ENCODE peak calls at places on chromosomes 6 and 20, in ten cellular contexts. One of them, this sample, is unnamed.

GRCh38 chr20:11267131-11267761 is 593.4 kb upstream of the JAG1 start:
- DNase-seq in left ventricle myocardium inferior: peak; percentile 40
- DNase-seq in thoracic aorta: no peak
- DNase-seq in fibroblast of mammary gland: peak; percentile 95
- DNase-seq in tibial nerve: peak; percentile 12
- DNase-seq in NB4: peak; percentile 66
- DNase-seq in endothelial cell: no peak
- DNase-seq in upper lobe of right lung: no peak
- DNase-seq in GM13977: peak; percentile 64
- DNase-seq in choroid plexus epithelial cell: peak; percentile 98
- DNase-seq in this sample: no peak

GRCh38 chr20:50552979-50553378 is 42.8 kb downstream of the PTPN1 start:
- DNase-seq in choroid plexus epithelial cell: no peak
- DNase-seq in GM13977: no peak
- DNase-seq in thoracic aorta: no peak
- DNase-seq in tibial nerve: no peak
- DNase-seq in upper lobe of right lung: no peak
- DNase-seq in NB4: no peak
- DNase-seq in fibroblast of mammary gland: no peak
- DNase-seq in left ventricle myocardium inferior: no peak
- DNase-seq in endothelial cell: no peak
- DNase-seq in this sample: no peak

GRCh38 chr6:66376021-66376420 is 669.0 kb upstream of the EYS start:
- DNase-seq in thoracic aorta: no peak
- DNase-seq in choroid plexus epithelial cell: peak; percentile 28
- DNase-seq in NB4: no peak
- DNase-seq in endothelial cell: no peak
- DNase-seq in fibroblast of mammary gland: peak; percentile 7
- DNase-seq in left ventricle myocardium inferior: no peak
- DNase-seq in tibial nerve: no peak
- DNase-seq in upper lobe of right lung: no peak
- DNase-seq in GM13977: no peak
- DNase-seq in this sample: no peak

GRCh38 chr20:23304616-23305015 is 46.0 kb upstream of the NXT1 start:
- DNase-seq in left ventricle myocardium inferior: no peak
- DNase-seq in upper lobe of right lung: peak; percentile 57
- DNase-seq in thoracic aorta: no peak
- DNase-seq in fibroblast of mammary gland: no peak
- DNase-seq in choroid plexus epithelial cell: no peak
- DNase-seq in NB4: no peak
- DNase-seq in tibial nerve: no peak
- DNase-seq in GM13977: no peak
- DNase-seq in endothelial cell: no peak
- DNase-seq in this sample: no peak

GRCh38 chr6:29722773-29723665 is at the start of gene HLA-F:
- DNase-seq in choroid plexus epithelial cell: peak; percentile 68
- DNase-seq in NB4: no peak
- DNase-seq in endothelial cell: peak; percentile 48
- DNase-seq in left ventricle myocardium inferior: peak; percentile 85
- DNase-seq in fibroblast of mammary gland: peak; percentile 76
- DNase-seq in thoracic aorta: peak; percentile 84
- DNase-seq in tibial nerve: peak; percentile 93
- DNase-seq in upper lobe of right lung: peak; percentile 89
- DNase-seq in GM13977: peak; percentile 90
- DNase-seq in this sample: peak; percentile 85

GRCh38 chr6:8174571-8174970 is 72.2 kb upstream of the EEF1E1 start:
- DNase-seq in choroid plexus epithelial cell: no peak
- DNase-seq in thoracic aorta: no peak
- DNase-seq in left ventricle myocardium inferior: no peak
- DNase-seq in upper lobe of right lung: no peak
- DNase-seq in endothelial cell: no peak
- DNase-seq in fibroblast of mammary gland: no peak
- DNase-seq in NB4: no peak
- DNase-seq in tibial nerve: no peak
- DNase-seq in GM13977: no peak
- DNase-seq in this sample: no peak

GRCh38 chr6:27146706-27147507 is 100.6 kb upstream of the PRSS16 start:
- DNase-seq in tibial nerve: peak; percentile 86
- DNase-seq in thoracic aorta: no peak
- DNase-seq in fibroblast of mammary gland: peak; percentile 100
- DNase-seq in endothelial cell: peak; percentile 70
- DNase-seq in left ventricle myocardium inferior: peak; percentile 59
- DNase-seq in choroid plexus epithelial cell: peak; percentile 100
- DNase-seq in upper lobe of right lung: peak; percentile 86
- DNase-seq in NB4: peak; percentile 100
- DNase-seq in GM13977: peak; percentile 93
- DNase-seq in this sample: peak; percentile 46

GRCh38 chr6:33162471-33162870 is 29.8 kb downstream of the COL11A2 start:
- DNase-seq in GM13977: no peak
- DNase-seq in upper lobe of right lung: no peak
- DNase-seq in NB4: peak; percentile 34
- DNase-seq in tibial nerve: no peak
- DNase-seq in fibroblast of mammary gland: no peak
- DNase-seq in left ventricle myocardium inferior: no peak
- DNase-seq in endothelial cell: no peak
- DNase-seq in thoracic aorta: no peak
- DNase-seq in choroid plexus epithelial cell: no peak
- DNase-seq in this sample: no peak

GRCh38 chr6:144849920-144850319 is 564.8 kb downstream of the UTRN start:
- DNase-seq in fibroblast of mammary gland: no peak
- DNase-seq in endothelial cell: no peak
- DNase-seq in choroid plexus epithelial cell: no peak
- DNase-seq in tibial nerve: no peak
- DNase-seq in thoracic aorta: no peak
- DNase-seq in NB4: no peak
- DNase-seq in GM13977: no peak
- DNase-seq in upper lobe of right lung: no peak
- DNase-seq in left ventricle myocardium inferior: no peak
- DNase-seq in this sample: no peak

GRCh38 chr6:109595998-109596397 is 95.0 kb downstream of the AK9 start:
- DNase-seq in thoracic aorta: no peak
- DNase-seq in choroid plexus epithelial cell: peak; percentile 81
- DNase-seq in NB4: peak; percentile 56
- DNase-seq in left ventricle myocardium inferior: no peak
- DNase-seq in GM13977: peak; percentile 43
- DNase-seq in fibroblast of mammary gland: peak; percentile 60
- DNase-seq in tibial nerve: no peak
- DNase-seq in endothelial cell: peak; percentile 4
- DNase-seq in upper lobe of right lung: no peak
- DNase-seq in this sample: no peak
- TF ChIP-seq CTCF in thoracic aorta: no peak
- TF ChIP-seq CTCF in choroid plexus epithelial cell: peak; percentile 80
- TF ChIP-seq CTCF in NB4: peak; percentile 51
- TF ChIP-seq CTCF in left ventricle myocardium inferior: no peak
- TF ChIP-seq CTCF in GM13977: peak; percentile 54
- TF ChIP-seq CTCF in fibroblast of mammary gland: peak; percentile 64
- TF ChIP-seq CTCF in tibial nerve: no peak
- TF ChIP-seq CTCF in endothelial cell: peak; percentile 68
- TF ChIP-seq CTCF in upper lobe of right lung: peak; percentile 46
- TF ChIP-seq CTCF in this sample: no peak

DNA sequence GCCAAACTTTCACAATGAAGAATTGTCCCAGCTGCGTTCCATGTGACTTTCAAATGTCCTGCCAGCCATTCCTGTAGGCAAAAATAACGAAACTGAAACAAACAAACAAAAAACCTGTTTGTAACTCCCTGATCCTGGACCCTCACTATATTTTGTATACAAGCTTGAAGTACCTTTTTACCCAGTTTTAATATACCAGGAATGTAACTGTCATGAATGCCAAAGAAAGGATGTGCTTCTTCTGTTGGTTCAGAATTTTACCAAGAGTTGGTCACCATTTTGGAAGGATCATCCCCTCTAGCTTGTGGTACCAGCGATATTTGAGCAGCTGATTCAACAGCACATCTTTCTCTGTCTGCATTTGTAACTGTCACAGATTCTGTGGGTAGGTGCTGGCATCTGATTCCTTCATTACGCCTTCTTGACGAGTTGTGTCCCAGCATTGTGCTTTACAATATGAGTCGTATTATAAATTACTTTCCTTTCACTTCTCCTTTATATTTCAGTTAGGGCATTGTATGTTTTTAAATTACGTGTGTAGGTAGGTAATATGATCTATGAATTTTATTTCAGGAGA is 93.9 kb downstream of the DLGAP4 start:
- DNase-seq in GM13977: no peak
- DNase-seq in tibial nerve: no peak
- DNase-seq in upper lobe of right lung: no peak
- DNase-seq in NB4: no peak
- DNase-seq in left ventricle myocardium inferior: no peak
- DNase-seq in thoracic aorta: no peak
- DNase-seq in endothelial cell: no peak
- DNase-seq in choroid plexus epithelial cell: no peak
- DNase-seq in fibroblast of mammary gland: no peak
- DNase-seq in this sample: no peak
- TF ChIP-seq CTCF in GM13977: no peak
- TF ChIP-seq CTCF in tibial nerve: no peak
- TF ChIP-seq CTCF in upper lobe of right lung: no peak
- TF ChIP-seq CTCF in NB4: no peak
- TF ChIP-seq CTCF in left ventricle myocardium inferior: no peak
- TF ChIP-seq CTCF in thoracic aorta: no peak
- TF ChIP-seq CTCF in endothelial cell: no peak
- TF ChIP-seq CTCF in choroid plexus epithelial cell: no peak
- TF ChIP-seq CTCF in fibroblast of mammary gland: no peak
- TF ChIP-seq CTCF in this sample: no peak

GRCh38 chr6:80438728-80439127 is 332.3 kb downstream of the BCKDHB start:
- DNase-seq in upper lobe of right lung: no peak
- DNase-seq in NB4: no peak
- DNase-seq in tibial nerve: no peak
- DNase-seq in endothelial cell: no peak
- DNase-seq in left ventricle myocardium inferior: no peak
- DNase-seq in GM13977: no peak
- DNase-seq in fibroblast of mammary gland: peak; percentile 87
- DNase-seq in choroid plexus epithelial cell: peak; percentile 82
- DNase-seq in thoracic aorta: no peak
- DNase-seq in this sample: no peak

GRCh38 chr6:80437186-80437585 is 330.7 kb downstream of the BCKDHB start:
- DNase-seq in left ventricle myocardium inferior: no peak
- DNase-seq in endothelial cell: no peak
- DNase-seq in thoracic aorta: no peak
- DNase-seq in tibial nerve: no peak
- DNase-seq in fibroblast of mammary gland: peak; percentile 43
- DNase-seq in choroid plexus epithelial cell: no peak
- DNase-seq in GM13977: no peak
- DNase-seq in NB4: no peak
- DNase-seq in upper lobe of right lung: no peak
- DNase-seq in this sample: no peak

GRCh38 chr6:80439721-80440488 is 333.4 kb downstream of the BCKDHB start:
- DNase-seq in choroid plexus epithelial cell: no peak
- DNase-seq in endothelial cell: no peak
- DNase-seq in upper lobe of right lung: no peak
- DNase-seq in GM13977: no peak
- DNase-seq in fibroblast of mammary gland: no peak
- DNase-seq in tibial nerve: no peak
- DNase-seq in left ventricle myocardium inferior: no peak
- DNase-seq in NB4: no peak
- DNase-seq in thoracic aorta: no peak
- DNase-seq in this sample: no peak

GRCh38 chr6:80436663-80437062 is 330.2 kb downstream of the BCKDHB start:
- DNase-seq in thoracic aorta: no peak
- DNase-seq in tibial nerve: no peak
- DNase-seq in fibroblast of mammary gland: no peak
- DNase-seq in NB4: no peak
- DNase-seq in endothelial cell: no peak
- DNase-seq in left ventricle myocardium inferior: no peak
- DNase-seq in upper lobe of right lung: no peak
- DNase-seq in GM13977: no peak
- DNase-seq in choroid plexus epithelial cell: no peak
- DNase-seq in this sample: no peak

DNA sequence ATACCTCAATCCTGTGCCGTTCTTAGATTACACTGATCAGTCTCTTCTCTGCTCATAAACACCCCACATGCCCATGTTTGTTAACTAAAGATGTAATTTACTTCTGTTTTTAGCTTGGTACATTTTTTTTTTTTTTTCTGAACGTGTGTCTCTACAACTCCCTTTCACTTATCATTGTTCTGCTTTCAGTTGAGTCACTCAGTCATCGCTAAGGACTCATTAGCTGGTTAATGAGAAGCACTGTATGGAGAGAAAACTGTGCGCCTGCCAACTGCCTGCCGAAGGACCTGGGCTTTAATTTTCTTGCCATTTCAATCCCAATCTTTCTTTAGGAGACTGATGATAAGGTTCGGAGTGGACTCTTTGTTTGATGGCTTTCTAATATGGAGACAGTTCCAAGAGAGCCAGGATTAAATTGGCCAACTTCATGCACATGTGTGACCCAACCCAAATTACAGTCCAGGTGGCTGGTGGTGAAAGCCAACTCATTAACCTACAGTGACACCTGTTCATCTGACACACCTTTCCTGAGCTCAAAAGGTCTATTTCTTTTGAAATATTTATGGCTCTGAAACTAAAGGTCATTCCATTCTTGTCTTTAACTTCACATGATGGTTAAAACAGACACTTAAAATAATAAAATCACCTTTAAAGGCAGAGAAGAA is 334.2 kb downstream of the BCKDHB start:
- DNase-seq in endothelial cell: no peak
- DNase-seq in upper lobe of right lung: no peak
- DNase-seq in GM13977: no peak
- DNase-seq in tibial nerve: no peak
- DNase-seq in NB4: no peak
- DNase-seq in choroid plexus epithelial cell: no peak
- DNase-seq in left ventricle myocardium inferior: no peak
- DNase-seq in fibroblast of mammary gland: no peak
- DNase-seq in thoracic aorta: no peak
- DNase-seq in this sample: no peak
- TF ChIP-seq CTCF in endothelial cell: no peak
- TF ChIP-seq CTCF in upper lobe of right lung: no peak
- TF ChIP-seq CTCF in GM13977: no peak
- TF ChIP-seq CTCF in tibial nerve: no peak
- TF ChIP-seq CTCF in NB4: no peak
- TF ChIP-seq CTCF in choroid plexus epithelial cell: no peak
- TF ChIP-seq CTCF in left ventricle myocardium inferior: no peak
- TF ChIP-seq CTCF in fibroblast of mammary gland: no peak
- TF ChIP-seq CTCF in thoracic aorta: no peak
- TF ChIP-seq CTCF in this sample: no peak

DNA sequence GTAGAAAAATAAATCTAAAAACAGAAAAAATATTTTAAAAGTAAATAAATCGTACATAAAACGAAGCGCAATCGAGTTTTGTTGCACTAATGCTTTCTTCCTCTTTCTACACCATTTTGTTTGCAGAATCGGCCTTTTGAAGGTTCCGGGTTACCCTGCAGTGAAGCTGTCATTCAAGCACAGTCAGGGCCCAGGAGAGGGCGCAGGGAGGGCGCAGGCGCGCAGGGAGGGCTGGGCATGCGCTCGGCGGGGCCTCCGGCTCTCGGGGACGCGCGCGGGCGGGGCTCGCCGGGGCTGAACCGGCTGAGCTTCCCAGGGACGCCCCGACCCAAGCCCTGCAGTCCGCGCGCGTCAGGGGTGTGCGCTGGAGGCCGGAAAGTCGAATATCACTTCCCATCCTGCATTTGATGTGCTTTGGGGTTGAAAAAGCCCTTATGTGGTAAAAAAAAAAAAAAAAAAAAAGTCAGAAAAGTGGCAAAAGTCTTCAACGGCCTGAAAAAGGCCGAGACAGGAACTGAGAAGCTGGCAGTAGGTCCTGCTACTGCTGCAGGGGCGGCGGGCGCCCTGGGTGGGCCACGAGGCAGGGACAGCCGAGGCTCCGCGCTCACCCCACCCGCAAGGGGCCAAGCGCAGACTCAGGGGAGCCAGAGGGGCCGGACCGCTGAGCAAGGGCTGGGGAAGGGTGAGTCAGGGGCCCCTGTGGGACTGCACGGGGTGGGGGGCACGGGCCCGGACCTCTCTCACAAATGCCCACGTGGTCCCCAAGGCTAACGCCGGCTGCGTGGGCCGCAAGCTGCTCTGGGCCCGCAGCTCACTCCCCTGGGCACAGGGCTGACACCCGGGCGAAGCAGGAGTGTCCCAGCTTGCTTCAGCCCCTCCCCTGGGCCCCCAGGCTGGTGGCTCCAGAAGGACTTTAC is 40.5 kb downstream of the THBS2 start:
- DNase-seq in choroid plexus epithelial cell: peak; percentile 93
- DNase-seq in fibroblast of mammary gland: peak; percentile 81
- DNase-seq in GM13977: peak; percentile 68
- DNase-seq in upper lobe of right lung: peak; percentile 96
- DNase-seq in left ventricle myocardium inferior: peak; percentile 93
- DNase-seq in endothelial cell: peak; percentile 91
- DNase-seq in NB4: peak; percentile 99
- DNase-seq in tibial nerve: peak; percentile 78
- DNase-seq in thoracic aorta: peak; percentile 53
- DNase-seq in this sample: peak; percentile 55
- TF ChIP-seq CTCF in choroid plexus epithelial cell: peak; percentile 52
- TF ChIP-seq CTCF in fibroblast of mammary gland: peak; percentile 30
- TF ChIP-seq CTCF in GM13977: peak; percentile 14
- TF ChIP-seq CTCF in upper lobe of right lung: peak; percentile 41
- TF ChIP-seq CTCF in left ventricle myocardium inferior: peak; percentile 57
- TF ChIP-seq CTCF in endothelial cell: no peak
- TF ChIP-seq CTCF in NB4: peak; percentile 31
- TF ChIP-seq CTCF in tibial nerve: peak; percentile 69
- TF ChIP-seq CTCF in thoracic aorta: peak; percentile 36
- TF ChIP-seq CTCF in this sample: no peak